ENCODE peak calls at places on chromosome 18, in five cellular contexts. One of them, this sample, is unnamed.

GRCh38 chr18:55465313-55465712 is 122.7 kb downstream of the TCF4 start:
- ATAC-seq in K562: no peak
- ATAC-seq in HepG2: no peak
- ATAC-seq in upper lobe of left lung: peak
- ATAC-seq in GM12878: no peak
- ATAC-seq in this sample: no peak

GRCh38 chr18:1104265-1104792 is 199.7 kb downstream of the ADCYAP1 start:
- ATAC-seq in K562: no peak
- ATAC-seq in HepG2: no peak
- ATAC-seq in upper lobe of left lung: peak
- ATAC-seq in GM12878: no peak
- ATAC-seq in this sample: no peak

GRCh38 chr18:45619062-45619825 is 4.0 kb downstream of the SLC14A2 start:
- ATAC-seq in K562: peak
- ATAC-seq in HepG2: peak
- ATAC-seq in upper lobe of left lung: peak
- ATAC-seq in GM12878: no peak
- ATAC-seq in this sample: peak

GRCh38 chr18:61079714-61080113 is 253.5 kb upstream of the CDH20 start:
- ATAC-seq in K562: no peak
- ATAC-seq in HepG2: no peak
- ATAC-seq in upper lobe of left lung: no peak
- ATAC-seq in GM12878: no peak
- ATAC-seq in this sample: no peak

GRCh38 chr18:69958422-69958821 is 10.7 kb upstream of the CD226 start:
- ATAC-seq in K562: no peak
- ATAC-seq in HepG2: no peak
- ATAC-seq in upper lobe of left lung: no peak
- ATAC-seq in GM12878: peak
- ATAC-seq in this sample: no peak

GRCh38 chr18:43805646-43806194 is 528.4 kb upstream of the SYT4 start:
- ATAC-seq in K562: no peak
- ATAC-seq in HepG2: no peak
- ATAC-seq in upper lobe of left lung: no peak
- ATAC-seq in GM12878: no peak
- ATAC-seq in this sample: no peak

GRCh38 chr18:34834897-34835296 is 124.8 kb downstream of the DTNA start:
- ATAC-seq in K562: no peak
- ATAC-seq in HepG2: no peak
- ATAC-seq in upper lobe of left lung: no peak
- ATAC-seq in GM12878: no peak
- ATAC-seq in this sample: peak

GRCh38 chr18:31325051-31325450 is 7.1 kb downstream of the DSG1 start:
- ATAC-seq in K562: no peak
- ATAC-seq in HepG2: no peak
- ATAC-seq in upper lobe of left lung: peak
- ATAC-seq in GM12878: no peak
- ATAC-seq in this sample: no peak

GRCh38 chr18:70400473-70400872 is 111.6 kb downstream of the SOCS6 start:
- ATAC-seq in K562: no peak
- ATAC-seq in HepG2: no peak
- ATAC-seq in upper lobe of left lung: no peak
- ATAC-seq in GM12878: no peak
- ATAC-seq in this sample: no peak

GRCh38 chr18:23964282-23965238 is 50.0 kb upstream of the TTC39C start:
- ATAC-seq in K562: peak
- ATAC-seq in HepG2: no peak
- ATAC-seq in upper lobe of left lung: no peak
- ATAC-seq in GM12878: peak
- ATAC-seq in this sample: no peak

GRCh38 chr18:8800445-8800844 is 95.1 kb downstream of the MTCL1 start:
- ATAC-seq in K562: no peak
- ATAC-seq in HepG2: no peak
- ATAC-seq in upper lobe of left lung: peak
- ATAC-seq in GM12878: no peak
- ATAC-seq in this sample: peak
- TF ChIP-seq EP300 in K562: no peak
- TF ChIP-seq EP300 in HepG2: no peak
- TF ChIP-seq EP300 in upper lobe of left lung: no peak
- TF ChIP-seq EP300 in GM12878: no peak
- TF ChIP-seq EP300 in this sample: no peak

DNA sequence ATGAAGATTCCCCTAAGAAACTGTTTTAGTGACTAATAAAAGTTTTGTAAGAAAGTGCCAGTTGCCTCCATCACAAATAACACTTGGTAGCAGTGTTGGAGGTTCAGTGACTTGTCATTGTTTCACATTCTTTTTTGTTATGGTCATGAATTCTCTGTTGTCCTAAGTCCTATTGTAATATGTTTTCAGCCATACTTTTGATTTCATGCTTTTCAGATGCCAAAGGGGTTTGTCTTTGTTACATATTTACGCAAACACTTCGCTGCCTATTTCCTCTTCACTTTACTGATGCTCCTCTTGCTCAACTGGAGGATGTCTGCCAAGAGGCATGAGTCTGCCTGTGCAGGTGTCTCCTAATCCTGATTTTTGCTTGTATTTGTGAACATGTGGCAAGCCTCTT is 66.6 kb downstream of the PHLPP1 start:
- ATAC-seq in K562: no peak
- ATAC-seq in HepG2: no peak
- ATAC-seq in upper lobe of left lung: peak
- ATAC-seq in GM12878: no peak
- ATAC-seq in this sample: peak
- TF ChIP-seq POLR2AphosphoS5 in K562: no peak
- TF ChIP-seq POLR2AphosphoS5 in HepG2: no peak
- TF ChIP-seq POLR2AphosphoS5 in upper lobe of left lung: no peak
- TF ChIP-seq POLR2AphosphoS5 in GM12878: no peak
- TF ChIP-seq POLR2AphosphoS5 in this sample: peak

GRCh38 chr18:52602820-52603219 is 262.8 kb downstream of the DCC start:
- ATAC-seq in K562: no peak
- ATAC-seq in HepG2: no peak
- ATAC-seq in upper lobe of left lung: no peak
- ATAC-seq in GM12878: no peak
- ATAC-seq in this sample: no peak
- TF ChIP-seq EP300 in K562: no peak
- TF ChIP-seq EP300 in HepG2: no peak
- TF ChIP-seq EP300 in upper lobe of left lung: no peak
- TF ChIP-seq EP300 in GM12878: no peak
- TF ChIP-seq EP300 in this sample: no peak

GRCh38 chr18:57984490-57985109 is 59.4 kb upstream of the NEDD4L start:
- ATAC-seq in K562: no peak
- ATAC-seq in HepG2: no peak
- ATAC-seq in upper lobe of left lung: no peak
- ATAC-seq in GM12878: no peak
- ATAC-seq in this sample: no peak
- TF ChIP-seq POLR2AphosphoS5 in K562: no peak
- TF ChIP-seq POLR2AphosphoS5 in HepG2: no peak
- TF ChIP-seq POLR2AphosphoS5 in upper lobe of left lung: no peak
- TF ChIP-seq POLR2AphosphoS5 in GM12878: no peak
- TF ChIP-seq POLR2AphosphoS5 in this sample: no peak

GRCh38 chr18:59695551-59695950 is 1.7 kb downstream of the CCBE1 start:
- ATAC-seq in K562: no peak
- ATAC-seq in HepG2: no peak
- ATAC-seq in upper lobe of left lung: no peak
- ATAC-seq in GM12878: no peak
- ATAC-seq in this sample: no peak

GRCh38 chr18:59691996-59692395 is 5.2 kb downstream of the CCBE1 start:
- ATAC-seq in K562: no peak
- ATAC-seq in HepG2: no peak
- ATAC-seq in upper lobe of left lung: no peak
- ATAC-seq in GM12878: no peak
- ATAC-seq in this sample: no peak

GRCh38 chr18:59696311-59697235 is 650 bp downstream of the CCBE1 start:
- ATAC-seq in K562: peak
- ATAC-seq in HepG2: peak
- ATAC-seq in upper lobe of left lung: peak
- ATAC-seq in GM12878: peak
- ATAC-seq in this sample: no peak

GRCh38 chr18:59697236-59697932 is at the start of gene CCBE1:
- ATAC-seq in K562: peak
- ATAC-seq in HepG2: peak
- ATAC-seq in upper lobe of left lung: peak
- ATAC-seq in GM12878: peak
- ATAC-seq in this sample: peak

GRCh38 chr18:59694824-59695223 is 2.4 kb downstream of the CCBE1 start:
- ATAC-seq in K562: no peak
- ATAC-seq in HepG2: no peak
- ATAC-seq in upper lobe of left lung: no peak
- ATAC-seq in GM12878: no peak
- ATAC-seq in this sample: no peak
- TF ChIP-seq EP300 in K562: no peak
- TF ChIP-seq EP300 in HepG2: no peak
- TF ChIP-seq EP300 in upper lobe of left lung: no peak
- TF ChIP-seq EP300 in GM12878: no peak
- TF ChIP-seq EP300 in this sample: no peak

GRCh38 chr18:4125939-4126250 is 329.2 kb downstream of the DLGAP1 start:
- ATAC-seq in K562: no peak
- ATAC-seq in HepG2: no peak
- ATAC-seq in upper lobe of left lung: no peak
- ATAC-seq in GM12878: peak
- ATAC-seq in this sample: no peak

GRCh38 chr18:4126939-4127338 is 328.2 kb downstream of the DLGAP1 start:
- ATAC-seq in K562: no peak
- ATAC-seq in HepG2: no peak
- ATAC-seq in upper lobe of left lung: no peak
- ATAC-seq in GM12878: peak
- ATAC-seq in this sample: no peak

GRCh38 chr18:4134691-4135090 is 320.4 kb downstream of the DLGAP1 start:
- ATAC-seq in K562: no peak
- ATAC-seq in HepG2: no peak
- ATAC-seq in upper lobe of left lung: no peak
- ATAC-seq in GM12878: no peak
- ATAC-seq in this sample: no peak

GRCh38 chr18:4125246-4125938 is 329.7 kb downstream of the DLGAP1 start:
- ATAC-seq in K562: no peak
- ATAC-seq in HepG2: no peak
- ATAC-seq in upper lobe of left lung: peak
- ATAC-seq in GM12878: peak
- ATAC-seq in this sample: peak

GRCh38 chr18:4130734-4131719 is 324.1 kb downstream of the DLGAP1 start:
- ATAC-seq in K562: no peak
- ATAC-seq in HepG2: no peak
- ATAC-seq in upper lobe of left lung: no peak
- ATAC-seq in GM12878: no peak
- ATAC-seq in this sample: no peak
- TF ChIP-seq POLR2AphosphoS5 in K562: no peak
- TF ChIP-seq POLR2AphosphoS5 in HepG2: no peak
- TF ChIP-seq POLR2AphosphoS5 in upper lobe of left lung: no peak
- TF ChIP-seq POLR2AphosphoS5 in GM12878: no peak
- TF ChIP-seq POLR2AphosphoS5 in this sample: no peak

This sample was measured in gastroesophageal sphincter.